ENCODE peak calls at places on chromosomes 6 and 20, in ten cellular contexts. P is astrocyte of the spinal cord, T is body of pancreas, G is lower lobe of right lung, C is IMR-90, O is natural killer cell, A is pancreas, S is neural crest cell, K is left ventricle myocardium inferior, B is GM10248. Z is an unnamed sample.

GRCh38 chr6:29200767-29201662 is 30.3 kb downstream of the OR2J2 start:
- DNase-seq in A (no peak), S (no peak), K (no peak), B (no peak), T (no peak), C (no peak), P (no peak), O (no peak), G (no peak), Z (no peak)

GRCh38 chr6:149484733-149485700 is at the start of gene ZC3H12D:
- DNase-seq in B (no peak), S (no peak), C (peak), P (peak), K (peak), G (peak), T (peak), O (peak), A (no peak), Z (no peak)

GRCh38 chr6:125102901-125103300 is 50.7 kb upstream of the TPD52L1 start:
- DNase-seq in S (no peak), T (no peak), C (peak), O (no peak), K (no peak), A (no peak), G (no peak), B (no peak), P (peak), Z (no peak)

GRCh38 chr6:1285589-1286340 is 26.1 kb upstream of the FOXQ1 start:
- DNase-seq in K (no peak), B (no peak), O (no peak), C (peak), A (no peak), T (no peak), G (no peak), S (no peak), P (peak), Z (no peak)

GRCh38 chr6:150412221-150412620 is 43.4 kb downstream of the IYD start:
- DNase-seq in G (no peak), S (no peak), C (no peak), O (no peak), K (no peak), B (no peak), P (no peak), T (no peak), A (no peak), Z (no peak)

GRCh38 chr20:57785061-57785460 is 75.2 kb upstream of the PMEPA1 start:
- DNase-seq in C (no peak), K (no peak), S (no peak), P (no peak), B (no peak), T (no peak), A (no peak), O (no peak), G (no peak), Z (no peak)

GRCh38 chr20:48945840-48946514 is 24.5 kb downstream of the ARFGEF2 start:
- DNase-seq in A (peak), P (peak), O (no peak), G (no peak), B (no peak), K (no peak), T (peak), C (peak), S (no peak), Z (no peak)

GRCh38 chr6:155498370-155498769 is 42.7 kb upstream of the NOX3 start:
- DNase-seq in O (no peak), K (no peak), G (no peak), C (peak), B (no peak), A (no peak), S (no peak), P (peak), T (no peak), Z (no peak)

GRCh38 chr6:95321106-95321505 is 256.2 kb upstream of the MANEA start:
- DNase-seq in T (no peak), S (no peak), G (no peak), A (no peak), C (peak), O (no peak), B (no peak), P (peak), K (no peak), Z (no peak)

GRCh38 chr6:147283460-147283859 is 79.2 kb downstream of the STXBP5 start:
- DNase-seq in A (no peak), K (no peak), P (peak), S (no peak), B (no peak), T (no peak), G (no peak), O (no peak), C (peak), Z (peak)

GRCh38 chr20:26163890-26164289 is 467.2 kb upstream of the ZNF337 start:
- DNase-seq in B (no peak), C (peak), K (no peak), G (no peak), S (no peak), T (no peak), O (no peak), P (peak), A (no peak), Z (no peak)

GRCh38 chr6:13351271-13351670 is 22.9 kb upstream of the TBC1D7 start:
- DNase-seq in O (no peak), P (no peak), A (no peak), B (no peak), T (no peak), K (no peak), G (no peak), C (no peak), S (peak), Z (no peak)

GRCh38 chr20:62723351-62723750 is 14.7 kb downstream of the NTSR1 start:
- DNase-seq in P (peak), O (no peak), B (no peak), K (peak), T (peak), G (peak), A (no peak), S (no peak), C (peak), Z (no peak)

GRCh38 chr6:26232950-26233607 is 131.9 kb upstream of the BTN3A2 start:
- DNase-seq in S (no peak), P (peak), K (no peak), T (no peak), B (no peak), G (no peak), C (peak), A (no peak), O (no peak), Z (no peak)

GRCh38 chr6:5025911-5026819 is 22.3 kb upstream of the RPP40 start:
- DNase-seq in O (no peak), T (peak), G (peak), C (peak), A (peak), P (peak), B (no peak), K (peak), S (peak), Z (peak)

GRCh38 chr6:149094156-149094555 is 223.4 kb upstream of the TAB2 start:
- DNase-seq in B (no peak), K (no peak), T (no peak), P (peak), S (no peak), O (no peak), A (no peak), G (no peak), C (peak), Z (no peak)

GRCh38 chr6:40410792-40411191 is 176.4 kb downstream of the LRFN2 start:
- DNase-seq in O (no peak), T (no peak), B (no peak), G (no peak), C (no peak), A (no peak), P (no peak), K (no peak), S (no peak), Z (no peak)

GRCh38 chr6:111750753-111751684 is 122.2 kb downstream of the FYN start:
- DNase-seq in K (no peak), A (no peak), P (peak), O (peak), T (no peak), G (no peak), C (peak), B (peak), S (no peak), Z (no peak)

GRCh38 chr20:13586133-13586532 is 52.6 kb downstream of the TASP1 start:
- DNase-seq in P (no peak), C (no peak), G (no peak), O (no peak), K (no peak), T (no peak), B (no peak), A (no peak), S (no peak), Z (no peak)

GRCh38 chr20:37596168-37596567 is 68.5 kb upstream of the BLCAP start:
- DNase-seq in G (no peak), A (no peak), T (no peak), K (no peak), P (no peak), S (no peak), O (no peak), C (no peak), B (no peak), Z (no peak)

GRCh38 chr6:142372348-142372747 is 70.5 kb downstream of the ADGRG6 start:
- DNase-seq in A (no peak), O (no peak), G (no peak), K (no peak), C (peak), P (peak), T (no peak), B (no peak), S (no peak), Z (no peak)

GRCh38 chr20:24986436-24987015 is 6.0 kb downstream of the APMAP start:
- DNase-seq in O (no peak), K (no peak), S (no peak), P (no peak), A (no peak), T (no peak), C (no peak), G (no peak), B (no peak), Z (no peak)

GRCh38 chr6:25980935-25981334 is 18.3 kb downstream of the TRIM38 start:
- DNase-seq in T (no peak), S (no peak), G (no peak), A (no peak), K (no peak), O (no peak), C (no peak), P (no peak), B (no peak), Z (no peak)

GRCh38 chr6:28719275-28719940 is 193.7 kb downstream of the GPX5 start:
- DNase-seq in T (no peak), C (peak), G (no peak), P (no peak), B (no peak), O (no peak), A (no peak), S (no peak), K (no peak), Z (no peak)

GRCh38 chr6:170129691-170130171 is 161.1 kb downstream of the DLL1 start:
- DNase-seq in O (no peak), B (no peak), P (no peak), C (no peak), K (peak), T (peak), S (no peak), G (peak), A (no peak), Z (no peak)

GRCh38 chr20:37081717-37082289 is 14.0 kb downstream of the RBL1 start:
- DNase-seq in C (no peak), K (no peak), B (peak), A (no peak), O (peak), S (peak), G (no peak), T (no peak), P (no peak), Z (no peak)

GRCh38 chr6:143698759-143699750 is 21.3 kb downstream of the PHACTR2 start:
- DNase-seq in K (no peak), O (no peak), B (no peak), C (no peak), S (no peak), G (no peak), A (no peak), P (no peak), T (no peak), Z (no peak)

GRCh38 chr6:122754191-122754731 is 25.3 kb upstream of the FABP7 start:
- DNase-seq in P (no peak), S (no peak), K (no peak), A (no peak), C (no peak), T (no peak), B (no peak), G (no peak), O (no peak), Z (no peak)

GRCh38 chr6:14035448-14035847 is 82.1 kb upstream of the CD83 start:
- DNase-seq in K (no peak), S (no peak), O (no peak), T (peak), C (peak), G (no peak), B (no peak), A (no peak), P (peak), Z (no peak)

GRCh38 chr6:56282391-56282790 is 35.0 kb upstream of the COL21A1 start:
- DNase-seq in O (no peak), G (no peak), C (no peak), B (no peak), T (no peak), P (no peak), S (no peak), K (no peak), A (no peak), Z (no peak)

GRCh38 chr6:152821525-152821924 is 70.9 kb downstream of the VIP start:
- DNase-seq in B (no peak), A (no peak), C (no peak), S (no peak), O (no peak), P (no peak), T (no peak), K (no peak), G (no peak), Z (no peak)

GRCh38 chr6:128516514-128516898 is 3.9 kb downstream of the PTPRK start:
- DNase-seq in B (no peak), S (no peak), K (no peak), G (no peak), T (no peak), O (no peak), A (no peak), C (peak), P (peak), Z (no peak)

GRCh38 chr6:15248451-15249370 is 2.8 kb downstream of the JARID2 start:
- DNase-seq in K (peak), A (peak), B (peak), P (peak), S (peak), G (peak), C (peak), O (peak), T (peak), Z (peak)

GRCh38 chr6:14476793-14477531 is 359.4 kb downstream of the CD83 start:
- DNase-seq in C (peak), S (no peak), G (no peak), T (peak), P (peak), K (peak), B (no peak), A (peak), O (no peak), Z (peak)

GRCh38 chr20:37519508-37520416 is 1.3 kb upstream of the NNAT start:
- DNase-seq in B (no peak), S (no peak), G (no peak), P (peak), K (no peak), T (no peak), A (no peak), O (no peak), C (no peak), Z (peak)

GRCh38 chr6:57221191-57221935 is 744 bp downstream of the RAB23 start:
- DNase-seq in T (peak), K (peak), O (peak), A (peak), G (peak), S (peak), P (peak), C (peak), B (peak), Z (peak)

DNA sequence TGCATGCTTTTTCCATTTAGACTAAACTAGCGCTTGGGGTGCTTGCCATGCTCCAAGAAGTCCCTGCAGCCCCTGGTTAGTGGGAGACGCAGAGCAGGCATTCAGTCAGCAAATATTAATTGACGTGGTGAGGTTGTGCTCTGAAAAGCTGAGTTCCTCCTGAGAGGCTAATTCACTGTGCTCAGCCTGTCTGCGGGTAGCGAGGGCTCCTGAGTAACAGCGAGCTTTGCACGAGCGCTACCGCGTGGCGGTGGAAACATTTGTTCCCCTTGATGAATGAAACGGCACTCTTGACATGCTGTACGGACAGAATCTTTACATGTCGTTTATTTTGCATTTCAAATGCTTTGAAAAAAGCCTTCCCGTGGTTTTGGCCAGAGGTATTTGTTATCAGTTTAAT is 170.6 kb upstream of the AGPAT4 start:
- DNase-seq in B (no peak), P (peak), T (peak), O (no peak), S (peak), C (peak), G (no peak), K (no peak), A (peak), Z (peak)
- TF ChIP-seq CTCF in B (no peak), P (peak), T (peak), O (no peak), S (peak), C (no peak), G (no peak), K (peak), A (no peak), Z (no peak)

GRCh38 chr20:17023036-17023435 is 203.8 kb upstream of the PCSK2 start:
- DNase-seq in K (no peak), C (no peak), A (no peak), S (no peak), B (no peak), T (no peak), G (no peak), O (no peak), P (no peak), Z (no peak)

GRCh38 chr20:17026346-17026745 is 200.5 kb upstream of the PCSK2 start:
- DNase-seq in O (no peak), C (peak), K (no peak), A (no peak), G (no peak), P (no peak), B (no peak), T (no peak), S (no peak), Z (no peak)

GRCh38 chr20:17021481-17021880 is 205.4 kb upstream of the PCSK2 start:
- DNase-seq in C (no peak), B (no peak), O (no peak), T (no peak), K (no peak), S (no peak), G (no peak), P (no peak), A (no peak), Z (no peak)

GRCh38 chr20:17023811-17024210 is 203.0 kb upstream of the PCSK2 start:
- DNase-seq in P (no peak), K (no peak), G (peak), O (no peak), S (no peak), T (peak), C (peak), A (no peak), B (no peak), Z (peak)

DNA sequence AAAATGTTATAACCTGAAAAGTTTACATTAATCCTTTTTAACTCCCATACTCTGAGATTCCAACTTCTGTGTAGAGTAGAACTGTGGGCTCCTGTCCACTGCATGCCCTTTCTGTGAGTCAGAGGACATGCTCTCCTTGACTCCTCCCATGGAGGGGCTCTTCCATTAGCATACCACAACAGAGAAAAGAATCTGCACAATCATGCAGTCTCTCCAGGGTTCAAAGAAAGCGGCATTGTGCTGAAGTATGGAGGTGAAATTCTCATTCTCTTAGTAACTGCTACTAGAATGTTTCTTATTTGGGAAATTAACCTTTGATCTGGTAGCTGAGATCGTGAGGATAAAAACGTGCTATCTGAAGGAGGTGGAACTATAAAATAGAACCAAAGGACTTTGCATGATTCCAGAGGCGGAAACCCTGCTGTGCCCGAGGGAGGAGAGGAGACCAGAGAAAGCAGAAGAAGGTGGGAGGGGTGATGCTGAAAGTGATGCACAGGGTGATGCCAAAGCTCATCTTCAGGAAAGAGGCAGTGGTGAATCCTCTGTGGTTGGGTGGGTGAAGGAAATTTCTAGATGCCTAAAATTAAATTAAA is 202.2 kb upstream of the PCSK2 start:
- DNase-seq in G (no peak), T (no peak), O (no peak), C (peak), A (no peak), P (peak), B (no peak), K (no peak), S (no peak), Z (no peak)
- TF ChIP-seq CTCF in G (no peak), T (no peak), O (no peak), C (no peak), A (no peak), P (no peak), B (no peak), K (no peak), S (no peak), Z (no peak)

GRCh38 chr6:79946773-79947190 is 571 bp downstream of the ELOVL4 start:
- DNase-seq in B (peak), A (no peak), S (peak), G (peak), C (peak), O (no peak), K (peak), P (peak), T (peak), Z (peak)

GRCh38 chr6:79943133-79943532 is 4.2 kb downstream of the ELOVL4 start:
- DNase-seq in O (no peak), C (no peak), S (no peak), A (no peak), K (no peak), B (no peak), T (no peak), P (no peak), G (no peak), Z (no peak)

GRCh38 chr6:79949235-79949634 is 1.9 kb upstream of the ELOVL4 start:
- DNase-seq in S (peak), A (peak), G (peak), P (peak), K (no peak), T (peak), B (peak), O (no peak), C (peak), Z (peak)

GRCh38 chr6:79947191-79948173 is at the start of gene ELOVL4:
- DNase-seq in B (peak), T (peak), G (peak), P (peak), C (peak), S (peak), K (peak), O (no peak), A (peak), Z (peak)

GRCh38 chr6:79946242-79946641 is 1.1 kb downstream of the ELOVL4 start:
- DNase-seq in G (no peak), B (peak), O (no peak), S (peak), T (no peak), A (no peak), K (no peak), P (peak), C (peak), Z (peak)
- TF ChIP-seq CTCF in G (no peak), B (peak), O (no peak), S (peak), T (no peak), A (no peak), K (no peak), P (peak), C (peak), Z (peak)

DNA sequence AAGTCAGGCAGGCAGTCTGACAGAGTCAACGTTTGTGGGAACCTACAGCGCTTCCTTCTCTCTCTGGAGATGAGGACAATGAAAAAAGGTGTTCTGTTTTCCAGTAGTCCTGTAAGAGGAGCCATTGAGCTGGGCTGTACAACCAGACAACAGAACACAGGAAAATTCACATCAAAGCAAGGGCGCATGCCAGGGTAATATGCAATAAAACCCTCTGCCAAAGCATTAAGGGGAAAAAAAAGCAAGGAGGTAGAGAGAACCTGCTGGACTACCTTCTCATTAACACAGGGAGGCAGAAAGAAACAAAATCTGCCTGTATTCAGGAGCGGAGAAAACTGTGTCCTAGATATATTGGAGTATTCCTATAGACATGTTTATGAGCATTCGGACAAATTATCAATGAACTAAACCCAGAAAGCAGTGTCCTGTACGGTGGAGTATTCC is 1.3 kb downstream of the RNF24 start:
- DNase-seq in G (no peak), T (peak), P (peak), K (no peak), B (peak), O (no peak), A (peak), S (no peak), C (peak), Z (no peak)
- TF ChIP-seq CTCF in G (peak), T (peak), P (peak), K (peak), B (peak), O (no peak), A (no peak), S (no peak), C (peak), Z (peak)

GRCh38 chr6:119979862-119980261 is 630.3 kb upstream of the MAN1A1 start:
- DNase-seq in K (no peak), T (no peak), O (no peak), P (peak), G (no peak), C (peak), S (no peak), A (no peak), B (no peak), Z (no peak)
- TF ChIP-seq CTCF in K (no peak), T (no peak), O (no peak), P (peak), G (no peak), C (peak), S (peak), A (no peak), B (peak), Z (peak)